ENCODE peak calls at places on chromosomes 1 and 21, in five cellular contexts. One of them, this sample, is unnamed.

GRCh38 chr1:172421974-172422604 is 1.6 kb downstream of the C1orf105 start:
- DNase-seq in CD8-positive, alpha-beta T cell: no peak
- DNase-seq in RWPE1: no peak
- DNase-seq in psoas muscle: no peak
- DNase-seq in left lung: no peak
- DNase-seq in this sample: no peak

GRCh38 chr21:17495680-17496079 is 17.2 kb upstream of the CXADR start:
- DNase-seq in CD8-positive, alpha-beta T cell: no peak
- DNase-seq in RWPE1: no peak
- DNase-seq in psoas muscle: no peak
- DNase-seq in left lung: no peak
- DNase-seq in this sample: no peak

GRCh38 chr1:77832889-77833288 is 53.4 kb downstream of the MIGA1 start:
- DNase-seq in CD8-positive, alpha-beta T cell: no peak
- DNase-seq in RWPE1: no peak
- DNase-seq in psoas muscle: no peak
- DNase-seq in left lung: no peak
- DNase-seq in this sample: no peak

GRCh38 chr1:205324781-205325180 is 3.2 kb upstream of the NUAK2 start:
- DNase-seq in CD8-positive, alpha-beta T cell: no peak
- DNase-seq in RWPE1: no peak
- DNase-seq in psoas muscle: no peak
- DNase-seq in left lung: no peak
- DNase-seq in this sample: no peak

GRCh38 chr21:29184047-29184446 is 53.6 kb downstream of the MAP3K7CL start:
- DNase-seq in CD8-positive, alpha-beta T cell: no peak
- DNase-seq in RWPE1: no peak
- DNase-seq in psoas muscle: no peak
- DNase-seq in left lung: no peak
- DNase-seq in this sample: no peak

GRCh38 chr1:41698916-41699860 is 214.7 kb upstream of the EDN2 start:
- DNase-seq in CD8-positive, alpha-beta T cell: no peak
- DNase-seq in RWPE1: no peak
- DNase-seq in psoas muscle: no peak
- DNase-seq in left lung: no peak
- DNase-seq in this sample: no peak

GRCh38 chr1:77538956-77539509 is 143.4 kb downstream of the ZZZ3 start:
- DNase-seq in CD8-positive, alpha-beta T cell: no peak
- DNase-seq in RWPE1: peak
- DNase-seq in psoas muscle: no peak
- DNase-seq in left lung: no peak
- DNase-seq in this sample: no peak

GRCh38 chr1:192382758-192383157 is 66.0 kb downstream of the RGS21 start:
- DNase-seq in CD8-positive, alpha-beta T cell: no peak
- DNase-seq in RWPE1: no peak
- DNase-seq in psoas muscle: no peak
- DNase-seq in left lung: no peak
- DNase-seq in this sample: no peak

GRCh38 chr21:42764443-42764760 is 111.0 kb downstream of the PDE9A start:
- DNase-seq in CD8-positive, alpha-beta T cell: no peak
- DNase-seq in RWPE1: no peak
- DNase-seq in psoas muscle: no peak
- DNase-seq in left lung: peak
- DNase-seq in this sample: no peak

GRCh38 chr1:224526771-224527170 is 89.3 kb upstream of the CNIH3 start:
- DNase-seq in CD8-positive, alpha-beta T cell: no peak
- DNase-seq in RWPE1: no peak
- DNase-seq in psoas muscle: no peak
- DNase-seq in left lung: no peak
- DNase-seq in this sample: no peak

GRCh38 chr1:172447641-172448040 is 3.8 kb upstream of the PIGC start:
- DNase-seq in CD8-positive, alpha-beta T cell: no peak
- DNase-seq in RWPE1: no peak
- DNase-seq in psoas muscle: no peak
- DNase-seq in left lung: no peak
- DNase-seq in this sample: no peak

GRCh38 chr1:22780696-22781095 is 70.1 kb downstream of the EPHB2 start:
- DNase-seq in CD8-positive, alpha-beta T cell: no peak
- DNase-seq in RWPE1: peak
- DNase-seq in psoas muscle: no peak
- DNase-seq in left lung: no peak
- DNase-seq in this sample: no peak

GRCh38 chr1:56331892-56332567 is 247.3 kb downstream of the PLPP3 start:
- DNase-seq in CD8-positive, alpha-beta T cell: no peak
- DNase-seq in RWPE1: peak
- DNase-seq in psoas muscle: no peak
- DNase-seq in left lung: no peak
- DNase-seq in this sample: no peak

GRCh38 chr1:104720701-104721100 is 971.0 kb downstream of the AMY1C start:
- DNase-seq in CD8-positive, alpha-beta T cell: no peak
- DNase-seq in RWPE1: no peak
- DNase-seq in psoas muscle: no peak
- DNase-seq in left lung: no peak
- DNase-seq in this sample: no peak

GRCh38 chr1:1598051-1598719 is 1.8 kb downstream of the FNDC10 start:
- DNase-seq in CD8-positive, alpha-beta T cell: no peak
- DNase-seq in RWPE1: no peak
- DNase-seq in psoas muscle: peak
- DNase-seq in left lung: peak
- DNase-seq in this sample: no peak

GRCh38 chr1:173988068-173988467 is 34.1 kb downstream of the RC3H1 start:
- DNase-seq in CD8-positive, alpha-beta T cell: no peak
- DNase-seq in RWPE1: no peak
- DNase-seq in psoas muscle: no peak
- DNase-seq in left lung: no peak
- DNase-seq in this sample: no peak

GRCh38 chr1:206606867-206607266 is 5.4 kb downstream of the EIF2D start:
- DNase-seq in CD8-positive, alpha-beta T cell: no peak
- DNase-seq in RWPE1: peak
- DNase-seq in psoas muscle: no peak
- DNase-seq in left lung: no peak
- DNase-seq in this sample: no peak

GRCh38 chr1:59595774-59596173 is 219.0 kb upstream of the HOOK1 start:
- DNase-seq in CD8-positive, alpha-beta T cell: no peak
- DNase-seq in RWPE1: peak
- DNase-seq in psoas muscle: no peak
- DNase-seq in left lung: no peak
- DNase-seq in this sample: no peak

GRCh38 chr1:112298558-112298957 is 97.5 kb upstream of the CTTNBP2NL start:
- DNase-seq in CD8-positive, alpha-beta T cell: no peak
- DNase-seq in RWPE1: peak
- DNase-seq in psoas muscle: no peak
- DNase-seq in left lung: no peak
- DNase-seq in this sample: peak

GRCh38 chr1:212514782-212515181 is 82.1 kb downstream of the NENF start:
- DNase-seq in CD8-positive, alpha-beta T cell: no peak
- DNase-seq in RWPE1: no peak
- DNase-seq in psoas muscle: no peak
- DNase-seq in left lung: peak
- DNase-seq in this sample: no peak

GRCh38 chr1:33392639-33393038 is 38.3 kb downstream of the PHC2 start:
- DNase-seq in CD8-positive, alpha-beta T cell: no peak
- DNase-seq in RWPE1: no peak
- DNase-seq in psoas muscle: no peak
- DNase-seq in left lung: no peak
- DNase-seq in this sample: no peak

GRCh38 chr1:172167801-172168596 is 252.5 kb upstream of the C1orf105 start:
- DNase-seq in CD8-positive, alpha-beta T cell: no peak
- DNase-seq in RWPE1: no peak
- DNase-seq in psoas muscle: no peak
- DNase-seq in left lung: no peak
- DNase-seq in this sample: no peak

GRCh38 chr1:31954607-31955283 is 16.6 kb upstream of the PTP4A2 start:
- DNase-seq in CD8-positive, alpha-beta T cell: no peak
- DNase-seq in RWPE1: peak
- DNase-seq in psoas muscle: peak
- DNase-seq in left lung: peak
- DNase-seq in this sample: no peak

GRCh38 chr1:197272791-197273190 is 4.7 kb downstream of the CRB1 start:
- DNase-seq in CD8-positive, alpha-beta T cell: no peak
- DNase-seq in RWPE1: no peak
- DNase-seq in psoas muscle: no peak
- DNase-seq in left lung: no peak
- DNase-seq in this sample: no peak

GRCh38 chr1:145751491-145752021 is 32.3 kb downstream of the CD160 start:
- DNase-seq in CD8-positive, alpha-beta T cell: no peak
- DNase-seq in RWPE1: peak
- DNase-seq in psoas muscle: no peak
- DNase-seq in left lung: no peak
- DNase-seq in this sample: no peak

GRCh38 chr1:148353461-148354283 is 129.4 kb downstream of the PPIAL4G start:
- DNase-seq in CD8-positive, alpha-beta T cell: no peak
- DNase-seq in RWPE1: peak
- DNase-seq in psoas muscle: no peak
- DNase-seq in left lung: no peak
- DNase-seq in this sample: peak

GRCh38 chr1:223765036-223765718 is 52.8 kb downstream of the CAPN2 start:
- DNase-seq in CD8-positive, alpha-beta T cell: no peak
- DNase-seq in RWPE1: no peak
- DNase-seq in psoas muscle: peak
- DNase-seq in left lung: no peak
- DNase-seq in this sample: no peak

GRCh38 chr21:43312011-43312410 is 114.9 kb downstream of the SIK1 start:
- DNase-seq in CD8-positive, alpha-beta T cell: no peak
- DNase-seq in RWPE1: no peak
- DNase-seq in psoas muscle: no peak
- DNase-seq in left lung: no peak
- DNase-seq in this sample: no peak

GRCh38 chr21:46663754-46664153 is 28.3 kb downstream of the PRMT2 start:
- DNase-seq in CD8-positive, alpha-beta T cell: no peak
- DNase-seq in RWPE1: peak
- DNase-seq in psoas muscle: no peak
- DNase-seq in left lung: no peak
- DNase-seq in this sample: no peak

GRCh38 chr1:85374160-85374559 is 90.8 kb downstream of the DDAH1 start:
- DNase-seq in CD8-positive, alpha-beta T cell: no peak
- DNase-seq in RWPE1: peak
- DNase-seq in psoas muscle: no peak
- DNase-seq in left lung: no peak
- DNase-seq in this sample: no peak

GRCh38 chr1:82446251-82446650 is 645.5 kb downstream of the ADGRL2 start:
- DNase-seq in CD8-positive, alpha-beta T cell: no peak
- DNase-seq in RWPE1: no peak
- DNase-seq in psoas muscle: no peak
- DNase-seq in left lung: no peak
- DNase-seq in this sample: no peak

GRCh38 chr1:20411196-20411980 is 74.6 kb downstream of the CAMK2N1 start:
- DNase-seq in CD8-positive, alpha-beta T cell: no peak
- DNase-seq in RWPE1: peak
- DNase-seq in psoas muscle: no peak
- DNase-seq in left lung: no peak
- DNase-seq in this sample: peak
- H3K27ac ChIP-seq in CD8-positive, alpha-beta T cell: no peak
- H3K27ac ChIP-seq in RWPE1: peak
- H3K27ac ChIP-seq in psoas muscle: no peak
- H3K27ac ChIP-seq in left lung: no peak
- H3K27ac ChIP-seq in this sample: no peak

GRCh38 chr21:35019631-35020032 is 29.5 kb downstream of the RUNX1 start:
- DNase-seq in CD8-positive, alpha-beta T cell: no peak
- DNase-seq in RWPE1: no peak
- DNase-seq in psoas muscle: no peak
- DNase-seq in left lung: no peak
- DNase-seq in this sample: no peak
- H3K27ac ChIP-seq in CD8-positive, alpha-beta T cell: no peak
- H3K27ac ChIP-seq in RWPE1: no peak
- H3K27ac ChIP-seq in psoas muscle: no peak
- H3K27ac ChIP-seq in left lung: no peak
- H3K27ac ChIP-seq in this sample: no peak

GRCh38 chr1:88357690-88358089 is 326.4 kb upstream of the PKN2 start:
- DNase-seq in CD8-positive, alpha-beta T cell: no peak
- DNase-seq in RWPE1: no peak
- DNase-seq in psoas muscle: no peak
- DNase-seq in left lung: no peak
- DNase-seq in this sample: no peak
- H3K27ac ChIP-seq in CD8-positive, alpha-beta T cell: no peak
- H3K27ac ChIP-seq in RWPE1: no peak
- H3K27ac ChIP-seq in psoas muscle: no peak
- H3K27ac ChIP-seq in left lung: no peak
- H3K27ac ChIP-seq in this sample: no peak

GRCh38 chr1:26125382-26125781 is 13.8 kb downstream of the PDIK1L start:
- DNase-seq in CD8-positive, alpha-beta T cell: no peak
- DNase-seq in RWPE1: no peak
- DNase-seq in psoas muscle: no peak
- DNase-seq in left lung: no peak
- DNase-seq in this sample: no peak

GRCh38 chr1:26125946-26126320 is 14.3 kb downstream of the PDIK1L start:
- DNase-seq in CD8-positive, alpha-beta T cell: no peak
- DNase-seq in RWPE1: no peak
- DNase-seq in psoas muscle: no peak
- DNase-seq in left lung: no peak
- DNase-seq in this sample: no peak

GRCh38 chr1:26124433-26125318 is 13.1 kb downstream of the PDIK1L start:
- DNase-seq in CD8-positive, alpha-beta T cell: no peak
- DNase-seq in RWPE1: no peak
- DNase-seq in psoas muscle: no peak
- DNase-seq in left lung: no peak
- DNase-seq in this sample: no peak

GRCh38 chr1:26121854-26122773 is 10.5 kb downstream of the PDIK1L start:
- DNase-seq in CD8-positive, alpha-beta T cell: no peak
- DNase-seq in RWPE1: no peak
- DNase-seq in psoas muscle: no peak
- DNase-seq in left lung: no peak
- DNase-seq in this sample: no peak

DNA sequence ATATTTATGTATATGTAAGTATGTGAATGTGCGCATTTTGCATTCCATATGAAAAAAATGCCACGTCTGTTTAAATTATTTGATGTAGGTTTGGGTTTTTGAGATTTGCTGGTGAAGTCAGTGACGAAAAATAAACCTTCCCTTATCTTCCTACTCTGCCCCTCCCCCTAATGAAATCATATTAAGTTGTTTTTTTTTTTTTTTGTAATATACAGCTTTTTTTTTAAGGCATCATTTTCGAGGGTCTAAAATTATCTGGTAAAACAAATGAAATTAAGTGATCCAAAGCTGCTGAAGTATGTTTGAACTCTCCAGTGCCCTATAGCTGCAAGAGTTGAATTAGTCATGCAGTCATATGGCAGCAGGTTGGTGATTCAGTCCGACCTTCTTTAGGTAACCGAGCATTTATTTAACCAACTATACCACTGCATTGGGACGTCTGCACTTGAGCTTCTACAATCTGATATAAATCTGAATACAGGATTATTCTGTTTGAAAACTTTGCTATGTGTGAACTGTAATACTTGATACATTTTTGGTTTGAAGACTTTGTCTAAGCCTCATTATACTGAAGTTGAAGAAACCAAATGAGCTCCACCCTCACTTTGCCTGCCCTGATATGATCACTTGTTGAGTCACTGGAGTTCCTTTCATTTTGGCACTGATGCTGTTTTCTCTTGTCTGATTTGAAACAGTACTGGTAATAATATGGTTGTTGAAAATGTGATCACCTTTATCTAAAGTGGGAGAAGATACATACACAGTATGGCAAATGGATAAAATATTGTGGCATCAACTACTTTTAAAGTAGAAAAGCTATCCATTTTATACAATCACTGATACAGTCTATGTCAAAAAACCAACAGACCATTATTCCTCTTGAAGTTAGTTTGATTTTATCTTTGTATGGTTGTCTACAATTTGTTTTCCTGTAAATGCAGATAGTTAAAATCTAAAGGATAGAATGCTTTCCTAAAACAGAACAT is 11.7 kb downstream of the PDIK1L start:
- DNase-seq in CD8-positive, alpha-beta T cell: no peak
- DNase-seq in RWPE1: peak
- DNase-seq in psoas muscle: no peak
- DNase-seq in left lung: no peak
- DNase-seq in this sample: no peak
- H3K27ac ChIP-seq in CD8-positive, alpha-beta T cell: no peak
- H3K27ac ChIP-seq in RWPE1: no peak
- H3K27ac ChIP-seq in psoas muscle: peak
- H3K27ac ChIP-seq in left lung: peak
- H3K27ac ChIP-seq in this sample: peak